ENCODE peak calls at places on chromosomes 5 and 9, in seven cellular contexts. One of them, this sample, is unnamed.

GRCh38 chr9:31839273-31839672 is 545.2 kb upstream of the ACO1 start:
- DNase-seq in H1: no peak
- DNase-seq in HepG2: peak; percentile 41
- DNase-seq in GM12878: no peak
- DNase-seq in HCT116: no peak
- DNase-seq in SK-N-SH: no peak
- DNase-seq in K562: no peak
- DNase-seq in this sample: peak; percentile 38

GRCh38 chr5:153880094-153880493 is 158.6 kb downstream of the FAM114A2 start:
- DNase-seq in HCT116: no peak
- DNase-seq in HepG2: no peak
- DNase-seq in H1: no peak
- DNase-seq in GM12878: no peak
- DNase-seq in K562: no peak
- DNase-seq in SK-N-SH: no peak
- DNase-seq in this sample: no peak

GRCh38 chr9:136610426-136610825 is 52.3 kb upstream of the EGFL7 start:
- DNase-seq in HepG2: no peak
- DNase-seq in K562: peak; percentile 37
- DNase-seq in H1: no peak
- DNase-seq in HCT116: no peak
- DNase-seq in GM12878: no peak
- DNase-seq in SK-N-SH: no peak
- DNase-seq in this sample: no peak

GRCh38 chr5:176748073-176748966 is 62.0 kb upstream of the UNC5A start:
- DNase-seq in H1: peak; percentile 42
- DNase-seq in GM12878: no peak
- DNase-seq in HCT116: no peak
- DNase-seq in HepG2: no peak
- DNase-seq in K562: no peak
- DNase-seq in SK-N-SH: peak; percentile 21
- DNase-seq in this sample: no peak

GRCh38 chr5:56178823-56179222 is 54.3 kb downstream of the ANKRD55 start:
- DNase-seq in K562: no peak
- DNase-seq in HCT116: no peak
- DNase-seq in GM12878: no peak
- DNase-seq in HepG2: no peak
- DNase-seq in SK-N-SH: no peak
- DNase-seq in H1: no peak
- DNase-seq in this sample: no peak

GRCh38 chr9:107731115-107731762 is 241.7 kb upstream of the KLF4 start:
- DNase-seq in GM12878: no peak
- DNase-seq in HepG2: no peak
- DNase-seq in K562: no peak
- DNase-seq in SK-N-SH: no peak
- DNase-seq in HCT116: no peak
- DNase-seq in H1: no peak
- DNase-seq in this sample: no peak

GRCh38 chr9:15501179-15501578 is 9.6 kb downstream of the PSIP1 start:
- DNase-seq in SK-N-SH: no peak
- DNase-seq in HepG2: no peak
- DNase-seq in GM12878: no peak
- DNase-seq in HCT116: no peak
- DNase-seq in K562: no peak
- DNase-seq in H1: no peak
- DNase-seq in this sample: no peak

GRCh38 chr5:57791875-57792274 is 309.3 kb upstream of the ACTBL2 start:
- DNase-seq in GM12878: no peak
- DNase-seq in HCT116: no peak
- DNase-seq in HepG2: no peak
- DNase-seq in K562: no peak
- DNase-seq in SK-N-SH: no peak
- DNase-seq in H1: no peak
- DNase-seq in this sample: no peak

GRCh38 chr9:274101-274500 is 59.4 kb downstream of the DOCK8 start:
- DNase-seq in SK-N-SH: no peak
- DNase-seq in HepG2: no peak
- DNase-seq in K562: no peak
- DNase-seq in HCT116: no peak
- DNase-seq in H1: no peak
- DNase-seq in GM12878: no peak
- DNase-seq in this sample: no peak

GRCh38 chr9:270657-271237 is 56.1 kb downstream of the DOCK8 start:
- DNase-seq in HCT116: no peak
- DNase-seq in HepG2: no peak
- DNase-seq in H1: no peak
- DNase-seq in GM12878: no peak
- DNase-seq in SK-N-SH: no peak
- DNase-seq in K562: no peak
- DNase-seq in this sample: no peak

GRCh38 chr9:277595-278330 is 63.1 kb downstream of the DOCK8 start:
- DNase-seq in HCT116: no peak
- DNase-seq in SK-N-SH: no peak
- DNase-seq in HepG2: no peak
- DNase-seq in GM12878: no peak
- DNase-seq in K562: no peak
- DNase-seq in H1: no peak
- DNase-seq in this sample: no peak

GRCh38 chr9:268616-269015 is 54.0 kb downstream of the DOCK8 start:
- DNase-seq in H1: no peak
- DNase-seq in HepG2: no peak
- DNase-seq in GM12878: no peak
- DNase-seq in HCT116: no peak
- DNase-seq in K562: no peak
- DNase-seq in SK-N-SH: no peak
- DNase-seq in this sample: no peak

GRCh38 chr9:272251-273213 is 57.9 kb downstream of the DOCK8 start:
- DNase-seq in H1: no peak
- DNase-seq in HepG2: no peak
- DNase-seq in SK-N-SH: no peak
- DNase-seq in K562: peak; percentile 58
- DNase-seq in HCT116: no peak
- DNase-seq in GM12878: peak; percentile 89
- DNase-seq in this sample: no peak
- TF ChIP-seq JUND in H1: no peak
- TF ChIP-seq JUND in HepG2: no peak
- TF ChIP-seq JUND in SK-N-SH: no peak
- TF ChIP-seq JUND in K562: peak; percentile 90
- TF ChIP-seq JUND in HCT116: no peak
- TF ChIP-seq JUND in GM12878: no peak
- TF ChIP-seq JUND in this sample: no peak

DNA sequence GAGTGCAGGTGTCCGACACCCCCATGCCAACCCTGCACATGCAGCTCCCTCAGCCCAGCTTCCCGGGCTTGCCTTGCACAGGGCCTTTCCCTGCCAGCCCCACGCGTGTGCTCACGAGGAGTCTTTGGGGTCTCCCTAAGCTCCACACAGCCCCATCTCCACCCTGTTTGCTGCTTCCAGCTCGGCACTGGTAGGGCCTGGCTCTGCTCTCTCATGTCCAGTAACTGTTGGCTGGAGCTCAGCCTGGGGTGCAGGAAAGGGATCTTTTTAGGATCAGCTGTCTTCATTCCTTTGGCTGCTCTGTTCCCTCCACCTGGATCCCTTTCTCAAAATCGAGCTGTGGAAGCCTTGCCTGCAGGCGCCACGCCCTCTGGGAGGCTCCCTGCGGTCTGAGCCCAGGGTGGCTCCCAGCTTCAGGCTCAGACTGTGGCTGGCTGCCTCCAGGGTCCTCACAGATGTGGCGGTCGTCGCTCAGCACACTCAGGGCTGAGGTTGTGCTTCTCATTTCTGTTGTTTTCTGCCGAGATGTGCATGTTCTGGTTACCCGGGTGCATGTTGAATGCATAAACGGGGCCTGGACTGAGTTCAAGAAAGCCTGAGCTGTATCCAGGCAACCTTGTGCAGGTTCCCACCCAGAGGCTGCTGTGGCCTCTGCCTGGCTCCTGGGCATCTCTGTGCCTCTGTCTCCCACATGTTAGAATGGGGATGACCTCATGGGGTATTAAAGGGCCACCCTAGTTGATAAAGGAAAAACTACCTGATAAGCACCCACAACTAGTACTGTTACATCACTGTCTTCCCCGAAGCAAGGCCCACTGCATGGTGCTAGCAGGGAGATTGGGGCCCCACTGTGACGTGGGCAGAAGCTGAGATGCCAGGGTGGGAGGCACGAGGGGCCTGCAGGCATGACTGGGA is 4.3 kb downstream of the CACNA1B start:
- DNase-seq in SK-N-SH: no peak
- DNase-seq in H1: no peak
- DNase-seq in K562: no peak
- DNase-seq in GM12878: no peak
- DNase-seq in HepG2: no peak
- DNase-seq in HCT116: no peak
- DNase-seq in this sample: peak; percentile 41
- TF ChIP-seq JUND in SK-N-SH: no peak
- TF ChIP-seq JUND in H1: no peak
- TF ChIP-seq JUND in K562: no peak
- TF ChIP-seq JUND in GM12878: no peak
- TF ChIP-seq JUND in HepG2: no peak
- TF ChIP-seq JUND in HCT116: no peak
- TF ChIP-seq JUND in this sample: no peak

GRCh38 chr5:374631-375335 is 53.3 kb downstream of the AHRR start:
- DNase-seq in K562: no peak
- DNase-seq in HepG2: no peak
- DNase-seq in H1: peak; percentile 43
- DNase-seq in GM12878: no peak
- DNase-seq in SK-N-SH: peak; percentile 42
- DNase-seq in HCT116: no peak
- DNase-seq in this sample: no peak

GRCh38 chr5:371811-372555 is 50.5 kb downstream of the AHRR start:
- DNase-seq in HepG2: no peak
- DNase-seq in H1: peak; percentile 42
- DNase-seq in GM12878: no peak
- DNase-seq in HCT116: no peak
- DNase-seq in K562: no peak
- DNase-seq in SK-N-SH: peak; percentile 26
- DNase-seq in this sample: no peak

GRCh38 chr5:372556-372910 is 51.0 kb downstream of the AHRR start:
- DNase-seq in GM12878: no peak
- DNase-seq in SK-N-SH: peak; percentile 36
- DNase-seq in HepG2: no peak
- DNase-seq in K562: no peak
- DNase-seq in HCT116: no peak
- DNase-seq in H1: peak; percentile 40
- DNase-seq in this sample: no peak

GRCh38 chr5:373710-374602 is 52.4 kb downstream of the AHRR start:
- DNase-seq in H1: peak; percentile 48
- DNase-seq in SK-N-SH: peak; percentile 91
- DNase-seq in HepG2: no peak
- DNase-seq in K562: no peak
- DNase-seq in HCT116: no peak
- DNase-seq in GM12878: no peak
- DNase-seq in this sample: no peak

DNA sequence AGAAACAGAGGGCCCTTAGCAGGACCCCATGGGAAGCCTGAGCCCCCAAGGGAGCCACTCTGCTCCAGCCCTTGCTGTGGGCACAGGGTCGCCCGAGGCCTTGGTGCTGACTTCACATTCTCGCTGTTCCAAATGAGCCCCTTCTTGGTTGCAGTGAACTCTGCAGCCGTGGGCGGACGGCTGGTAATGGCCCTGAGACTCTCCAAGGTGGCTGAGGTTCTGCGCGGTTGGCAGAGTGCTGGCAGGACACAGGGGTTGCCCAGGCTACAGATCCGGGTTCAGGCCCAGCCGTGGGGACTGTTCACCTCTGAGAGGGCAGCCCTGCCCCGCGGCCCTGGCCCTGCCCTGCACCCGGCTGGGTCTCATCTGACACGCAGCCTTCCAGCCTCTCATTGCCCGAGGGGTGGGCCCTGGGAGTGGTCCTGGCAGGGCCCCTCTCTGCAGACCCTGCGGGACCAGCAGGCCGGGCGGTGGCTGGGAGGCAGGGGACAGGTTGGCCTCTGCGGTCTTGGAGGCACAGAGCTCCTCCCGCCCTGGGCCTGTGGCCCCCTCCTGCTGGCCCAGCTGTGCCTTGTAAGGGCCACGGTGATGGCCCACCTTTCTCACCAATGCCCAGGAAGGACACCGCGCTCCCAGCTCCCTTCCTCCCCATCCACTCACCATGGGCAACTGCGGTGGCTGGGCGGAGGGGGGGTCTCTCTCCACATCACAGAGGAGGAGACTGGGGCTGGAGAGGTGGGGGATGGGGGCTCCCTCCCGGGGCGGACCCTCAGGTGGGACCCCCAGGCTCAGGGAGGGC is 51.6 kb downstream of the AHRR start:
- DNase-seq in HepG2: no peak
- DNase-seq in H1: peak; percentile 60
- DNase-seq in GM12878: no peak
- DNase-seq in HCT116: no peak
- DNase-seq in SK-N-SH: no peak
- DNase-seq in K562: no peak
- DNase-seq in this sample: peak; percentile 44
- TF ChIP-seq JUND in HepG2: no peak
- TF ChIP-seq JUND in H1: no peak
- TF ChIP-seq JUND in GM12878: no peak
- TF ChIP-seq JUND in HCT116: no peak
- TF ChIP-seq JUND in SK-N-SH: no peak
- TF ChIP-seq JUND in K562: no peak
- TF ChIP-seq JUND in this sample: no peak

GRCh38 chr5:158805195-158805594 is 294.5 kb downstream of the EBF1 start:
- DNase-seq in K562: no peak
- DNase-seq in H1: no peak
- DNase-seq in GM12878: no peak
- DNase-seq in HCT116: no peak
- DNase-seq in SK-N-SH: peak; percentile 22
- DNase-seq in HepG2: no peak
- DNase-seq in this sample: no peak

GRCh38 chr5:158809310-158809709 is 290.4 kb downstream of the EBF1 start:
- DNase-seq in GM12878: no peak
- DNase-seq in HCT116: no peak
- DNase-seq in SK-N-SH: no peak
- DNase-seq in K562: no peak
- DNase-seq in H1: no peak
- DNase-seq in HepG2: no peak
- DNase-seq in this sample: no peak

GRCh38 chr5:158811350-158811749 is 288.4 kb downstream of the EBF1 start:
- DNase-seq in K562: no peak
- DNase-seq in H1: no peak
- DNase-seq in SK-N-SH: no peak
- DNase-seq in GM12878: no peak
- DNase-seq in HepG2: no peak
- DNase-seq in HCT116: no peak
- DNase-seq in this sample: no peak

GRCh38 chr5:158810615-158811014 is 289.1 kb downstream of the EBF1 start:
- DNase-seq in K562: no peak
- DNase-seq in HCT116: no peak
- DNase-seq in H1: no peak
- DNase-seq in GM12878: no peak
- DNase-seq in SK-N-SH: peak; percentile 5
- DNase-seq in HepG2: no peak
- DNase-seq in this sample: no peak

DNA sequence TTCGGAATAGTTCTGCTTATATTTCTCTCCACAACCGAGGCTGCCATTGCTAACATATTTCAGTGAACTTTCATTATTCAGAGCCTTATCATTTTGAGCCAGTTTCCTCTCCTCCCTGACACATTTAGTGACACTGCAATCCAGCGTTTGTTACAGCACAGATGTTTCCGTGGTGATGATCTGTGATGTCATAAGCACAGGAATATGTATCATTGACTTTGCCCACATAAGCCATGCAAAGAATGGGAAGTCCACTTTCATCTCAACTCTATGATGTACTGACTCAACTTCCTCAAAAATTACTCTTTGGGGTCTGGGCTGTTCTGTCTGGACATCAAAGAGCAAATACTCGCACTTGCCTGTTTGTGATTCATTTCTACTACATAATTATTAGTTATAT is 291.8 kb downstream of the EBF1 start:
- DNase-seq in H1: no peak
- DNase-seq in SK-N-SH: no peak
- DNase-seq in HepG2: no peak
- DNase-seq in GM12878: no peak
- DNase-seq in K562: no peak
- DNase-seq in HCT116: no peak
- DNase-seq in this sample: no peak
- TF ChIP-seq JUND in H1: no peak
- TF ChIP-seq JUND in SK-N-SH: no peak
- TF ChIP-seq JUND in HepG2: no peak
- TF ChIP-seq JUND in GM12878: no peak
- TF ChIP-seq JUND in K562: no peak
- TF ChIP-seq JUND in HCT116: no peak
- TF ChIP-seq JUND in this sample: no peak

This sample was measured in T47D.